ENCODE peak calls at places on chromosomes 3 and 15, in five cellular contexts. One of them, this sample, is unnamed.

GRCh38 chr3:111956995-111957736 is 21.7 kb upstream of the ABHD10 start:
- DNase-seq in SK-N-SH: no peak
- DNase-seq in GM12878: no peak
- DNase-seq in HepG2: no peak
- DNase-seq in K562: no peak
- DNase-seq in this sample: no peak

GRCh38 chr15:31212286-31212685 is 110.8 kb upstream of the TRPM1 start:
- DNase-seq in SK-N-SH: no peak
- DNase-seq in HepG2: no peak
- DNase-seq in GM12878: no peak
- DNase-seq in K562: no peak
- DNase-seq in this sample: no peak

GRCh38 chr15:67148196-67148701 is 82.8 kb downstream of the SMAD3 start:
- DNase-seq in GM12878: no peak
- DNase-seq in SK-N-SH: no peak
- DNase-seq in HepG2: peak
- DNase-seq in K562: no peak
- DNase-seq in this sample: no peak

GRCh38 chr15:66187271-66187670 is 66.3 kb downstream of the MEGF11 start:
- DNase-seq in GM12878: no peak
- DNase-seq in SK-N-SH: no peak
- DNase-seq in HepG2: no peak
- DNase-seq in K562: no peak
- DNase-seq in this sample: no peak

GRCh38 chr3:133258358-133258757 is 141.5 kb upstream of the BFSP2 start:
- DNase-seq in K562: no peak
- DNase-seq in SK-N-SH: no peak
- DNase-seq in GM12878: no peak
- DNase-seq in HepG2: no peak
- DNase-seq in this sample: no peak

GRCh38 chr3:136262559-136262958 is 12.4 kb downstream of the PCCB start:
- DNase-seq in GM12878: no peak
- DNase-seq in HepG2: no peak
- DNase-seq in SK-N-SH: no peak
- DNase-seq in K562: no peak
- DNase-seq in this sample: no peak

GRCh38 chr15:29103825-29104565 is 165.6 kb downstream of the NSMCE3 start:
- DNase-seq in HepG2: no peak
- DNase-seq in K562: no peak
- DNase-seq in SK-N-SH: no peak
- DNase-seq in GM12878: no peak
- DNase-seq in this sample: no peak

GRCh38 chr3:39107874-39108308 is 411 bp downstream of the TTC21A start:
- DNase-seq in SK-N-SH: no peak
- DNase-seq in HepG2: no peak
- DNase-seq in GM12878: no peak
- DNase-seq in K562: peak
- DNase-seq in this sample: no peak

GRCh38 chr3:126955004-126955790 is 27.7 kb upstream of the PLXNA1 start:
- DNase-seq in K562: no peak
- DNase-seq in GM12878: peak
- DNase-seq in HepG2: no peak
- DNase-seq in SK-N-SH: no peak
- DNase-seq in this sample: no peak

GRCh38 chr15:57432141-57432701 is 55.9 kb downstream of the CGNL1 start:
- DNase-seq in SK-N-SH: no peak
- DNase-seq in GM12878: no peak
- DNase-seq in HepG2: no peak
- DNase-seq in K562: no peak
- DNase-seq in this sample: no peak

GRCh38 chr3:69890691-69891090 is 108.8 kb upstream of the SAMMSON start:
- DNase-seq in HepG2: no peak
- DNase-seq in GM12878: no peak
- DNase-seq in SK-N-SH: no peak
- DNase-seq in K562: no peak
- DNase-seq in this sample: no peak

GRCh38 chr15:57306944-57307411 is 69.3 kb upstream of the CGNL1 start:
- DNase-seq in SK-N-SH: no peak
- DNase-seq in GM12878: no peak
- DNase-seq in K562: no peak
- DNase-seq in HepG2: no peak
- DNase-seq in this sample: peak

GRCh38 chr3:42892169-42892568 is 13.8 kb upstream of the ZNF662 start:
- DNase-seq in HepG2: no peak
- DNase-seq in GM12878: no peak
- DNase-seq in K562: no peak
- DNase-seq in SK-N-SH: no peak
- DNase-seq in this sample: no peak

GRCh38 chr3:157329541-157329940 is 107.1 kb upstream of the PTX3 start:
- DNase-seq in GM12878: no peak
- DNase-seq in K562: no peak
- DNase-seq in HepG2: no peak
- DNase-seq in SK-N-SH: no peak
- DNase-seq in this sample: no peak

GRCh38 chr3:106030620-106030945 is 161.8 kb upstream of the CBLB start:
- DNase-seq in SK-N-SH: no peak
- DNase-seq in K562: no peak
- DNase-seq in HepG2: no peak
- DNase-seq in GM12878: no peak
- DNase-seq in this sample: no peak

GRCh38 chr3:67654832-67655152 is 380 bp upstream of the SUCLG2 start:
- DNase-seq in GM12878: no peak
- DNase-seq in SK-N-SH: no peak
- DNase-seq in HepG2: no peak
- DNase-seq in K562: no peak
- DNase-seq in this sample: no peak

GRCh38 chr3:72151465-72152238 is 366.7 kb upstream of the PROK2 start:
- DNase-seq in SK-N-SH: no peak
- DNase-seq in HepG2: peak
- DNase-seq in K562: no peak
- DNase-seq in GM12878: no peak
- DNase-seq in this sample: no peak

GRCh38 chr3:118536764-118537163 is 497.9 kb downstream of the IGSF11 start:
- DNase-seq in GM12878: no peak
- DNase-seq in HepG2: no peak
- DNase-seq in SK-N-SH: no peak
- DNase-seq in K562: no peak
- DNase-seq in this sample: no peak

GRCh38 chr3:8595252-8595934 is 49.2 kb downstream of the SSUH2 start:
- DNase-seq in GM12878: no peak
- DNase-seq in HepG2: no peak
- DNase-seq in K562: no peak
- DNase-seq in SK-N-SH: no peak
- DNase-seq in this sample: no peak

GRCh38 chr3:56118968-56119367 is 349.3 kb downstream of the ERC2 start:
- DNase-seq in SK-N-SH: no peak
- DNase-seq in K562: no peak
- DNase-seq in HepG2: no peak
- DNase-seq in GM12878: no peak
- DNase-seq in this sample: no peak

GRCh38 chr3:150747909-150748568 is 14.9 kb downstream of the SIAH2 start:
- DNase-seq in GM12878: no peak
- DNase-seq in K562: no peak
- DNase-seq in SK-N-SH: peak
- DNase-seq in HepG2: no peak
- DNase-seq in this sample: no peak
- TF ChIP-seq FOXM1 in GM12878: no peak
- TF ChIP-seq FOXM1 in K562: no peak
- TF ChIP-seq FOXM1 in SK-N-SH: no peak
- TF ChIP-seq FOXM1 in HepG2: no peak
- TF ChIP-seq FOXM1 in this sample: no peak

GRCh38 chr3:12339701-12340480 is 51.0 kb downstream of the PPARG start:
- DNase-seq in HepG2: no peak
- DNase-seq in K562: no peak
- DNase-seq in SK-N-SH: no peak
- DNase-seq in GM12878: no peak
- DNase-seq in this sample: no peak
- TF ChIP-seq FOXM1 in HepG2: no peak
- TF ChIP-seq FOXM1 in K562: no peak
- TF ChIP-seq FOXM1 in SK-N-SH: no peak
- TF ChIP-seq FOXM1 in GM12878: no peak
- TF ChIP-seq FOXM1 in this sample: no peak

GRCh38 chr3:63585927-63586326 is 66.5 kb upstream of the SNTN start:
- DNase-seq in HepG2: no peak
- DNase-seq in GM12878: no peak
- DNase-seq in K562: no peak
- DNase-seq in SK-N-SH: no peak
- DNase-seq in this sample: no peak

GRCh38 chr3:63580151-63580550 is 72.3 kb upstream of the SNTN start:
- DNase-seq in HepG2: no peak
- DNase-seq in K562: no peak
- DNase-seq in SK-N-SH: no peak
- DNase-seq in GM12878: no peak
- DNase-seq in this sample: no peak

GRCh38 chr3:63578858-63579257 is 73.6 kb upstream of the SNTN start:
- DNase-seq in HepG2: no peak
- DNase-seq in K562: no peak
- DNase-seq in GM12878: no peak
- DNase-seq in SK-N-SH: no peak
- DNase-seq in this sample: no peak

GRCh38 chr3:63588897-63589296 is 63.6 kb upstream of the SNTN start:
- DNase-seq in HepG2: no peak
- DNase-seq in GM12878: no peak
- DNase-seq in K562: peak
- DNase-seq in SK-N-SH: no peak
- DNase-seq in this sample: no peak

GRCh38 chr3:63582943-63583500 is 69.5 kb upstream of the SNTN start:
- DNase-seq in HepG2: peak
- DNase-seq in K562: peak
- DNase-seq in SK-N-SH: no peak
- DNase-seq in GM12878: no peak
- DNase-seq in this sample: no peak
- TF ChIP-seq FOXM1 in HepG2: no peak
- TF ChIP-seq FOXM1 in K562: no peak
- TF ChIP-seq FOXM1 in SK-N-SH: no peak
- TF ChIP-seq FOXM1 in GM12878: no peak
- TF ChIP-seq FOXM1 in this sample: no peak

GRCh38 chr15:61702224-61703120 is 357.8 kb downstream of the VPS13C start:
- DNase-seq in K562: no peak
- DNase-seq in HepG2: no peak
- DNase-seq in GM12878: no peak
- DNase-seq in SK-N-SH: no peak
- DNase-seq in this sample: no peak
- TF ChIP-seq FOXM1 in K562: no peak
- TF ChIP-seq FOXM1 in HepG2: no peak
- TF ChIP-seq FOXM1 in GM12878: no peak
- TF ChIP-seq FOXM1 in SK-N-SH: no peak
- TF ChIP-seq FOXM1 in this sample: no peak

DNA sequence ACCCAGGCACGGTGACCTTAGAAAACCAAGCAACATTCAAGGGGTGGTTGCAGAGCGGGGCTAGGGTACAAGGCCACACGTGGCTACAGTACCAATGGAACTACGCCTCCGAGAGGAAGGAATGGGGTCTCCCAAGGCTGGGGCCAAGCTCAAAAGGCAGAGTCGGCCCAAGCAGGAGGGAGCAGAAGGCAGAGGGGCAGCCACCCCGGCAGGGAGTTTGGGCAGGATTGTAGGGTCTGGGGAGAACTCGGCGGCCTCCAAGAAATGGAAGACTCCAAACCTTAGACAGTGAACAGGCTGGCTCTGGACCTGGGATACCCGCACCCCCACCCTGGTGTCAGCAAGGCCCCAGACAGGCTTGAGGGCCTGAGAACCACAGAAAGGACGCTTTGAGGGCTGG is 28.7 kb downstream of the ATRIP start:
- DNase-seq in GM12878: no peak
- DNase-seq in SK-N-SH: no peak
- DNase-seq in HepG2: no peak
- DNase-seq in K562: no peak
- DNase-seq in this sample: no peak
- TF ChIP-seq FOXM1 in GM12878: no peak
- TF ChIP-seq FOXM1 in SK-N-SH: no peak
- TF ChIP-seq FOXM1 in HepG2: no peak
- TF ChIP-seq FOXM1 in K562: no peak
- TF ChIP-seq FOXM1 in this sample: no peak

GRCh38 chr3:58607816-58608215 is 30.6 kb upstream of the FAM107A start:
- DNase-seq in K562: no peak
- DNase-seq in HepG2: no peak
- DNase-seq in GM12878: peak
- DNase-seq in SK-N-SH: no peak
- DNase-seq in this sample: no peak
- TF ChIP-seq FOXM1 in K562: no peak
- TF ChIP-seq FOXM1 in HepG2: no peak
- TF ChIP-seq FOXM1 in GM12878: no peak
- TF ChIP-seq FOXM1 in SK-N-SH: no peak
- TF ChIP-seq FOXM1 in this sample: no peak

DNA sequence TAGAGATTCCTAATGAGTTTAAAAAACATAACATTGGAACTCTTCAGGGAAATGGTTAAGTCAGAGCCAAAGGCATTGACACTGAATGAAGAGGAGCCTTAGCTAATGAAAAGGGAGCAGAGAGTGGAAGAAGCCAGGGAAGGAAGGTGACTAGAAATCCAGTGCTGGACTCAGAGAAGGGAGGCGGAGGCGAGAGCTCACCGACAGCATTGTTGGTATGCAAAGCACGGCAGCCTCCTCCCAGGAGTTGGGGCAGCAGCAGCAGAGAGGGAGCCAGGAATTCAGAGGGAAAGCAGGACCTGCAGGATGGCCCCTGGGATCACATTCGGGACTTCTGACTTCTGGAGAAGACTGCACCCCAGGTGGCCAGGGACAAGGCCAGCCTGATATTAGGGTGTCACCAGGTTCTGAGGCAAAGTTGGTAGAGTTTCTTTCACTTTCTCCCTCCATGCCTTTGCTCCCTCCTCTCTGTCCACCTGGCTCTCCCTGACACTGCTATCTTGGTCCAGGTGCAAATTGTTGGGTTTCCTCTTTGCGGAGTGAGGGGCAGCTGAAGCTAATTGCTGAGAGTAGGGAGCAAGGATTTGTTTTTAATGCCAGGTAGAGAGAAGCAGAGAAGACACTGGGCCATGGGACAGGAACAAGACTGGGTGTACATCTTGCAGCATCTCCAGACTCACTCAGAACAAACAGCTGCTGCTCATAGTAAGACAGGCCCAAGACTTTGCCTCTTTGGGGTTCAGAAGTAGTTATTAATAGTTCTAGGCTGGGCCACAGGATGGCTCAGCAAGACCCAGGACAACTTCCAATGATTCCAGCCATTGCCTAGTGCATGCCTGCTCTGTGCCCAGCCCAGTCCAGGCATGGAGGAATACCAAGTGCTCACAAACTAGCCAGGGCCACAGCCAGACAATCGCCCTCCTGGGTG is 157.9 kb downstream of the TLE3 start:
- DNase-seq in SK-N-SH: no peak
- DNase-seq in K562: no peak
- DNase-seq in GM12878: no peak
- DNase-seq in HepG2: no peak
- DNase-seq in this sample: no peak
- TF ChIP-seq FOXM1 in SK-N-SH: no peak
- TF ChIP-seq FOXM1 in K562: no peak
- TF ChIP-seq FOXM1 in GM12878: no peak
- TF ChIP-seq FOXM1 in HepG2: no peak
- TF ChIP-seq FOXM1 in this sample: no peak

GRCh38 chr3:27451261-27451660 is 32.9 kb downstream of the SLC4A7 start:
- DNase-seq in SK-N-SH: no peak
- DNase-seq in K562: no peak
- DNase-seq in GM12878: no peak
- DNase-seq in HepG2: no peak
- DNase-seq in this sample: no peak
- TF ChIP-seq FOXM1 in SK-N-SH: no peak
- TF ChIP-seq FOXM1 in K562: no peak
- TF ChIP-seq FOXM1 in GM12878: no peak
- TF ChIP-seq FOXM1 in HepG2: no peak
- TF ChIP-seq FOXM1 in this sample: no peak